ENCODE peak calls at places on chromosomes 12 and 14, in nine cellular contexts. M, U, B, G, Y, H, L, Q and A are unnamed samples.

GRCh38 chr14:66105819-66106218 is 380.4 kb upstream of the CCDC196 start:
- DNase-seq in H (no peak), Y (no peak), L (no peak), B (no peak), M (peak), U (no peak), G (no peak), Q (no peak), A (no peak)

GRCh38 chr12:47736216-47736615 is 10.9 kb upstream of the ENDOU start:
- DNase-seq in G (no peak), B (no peak), L (no peak), M (no peak), U (no peak), Y (no peak), H (no peak), Q (no peak), A (no peak)

GRCh38 chr12:46082473-46082872 is 92.1 kb upstream of the SCAF11 start:
- DNase-seq in M (no peak), H (no peak), Y (no peak), U (no peak), Q (no peak), L (no peak), G (no peak), B (no peak), A (no peak)

GRCh38 chr14:24080888-24081738 is 9.8 kb downstream of the CPNE6 start:
- DNase-seq in B (peak), H (peak), Y (no peak), U (peak), G (peak), L (no peak), M (no peak), Q (peak), A (peak)

GRCh38 chr12:13195848-13196301 is 651 bp upstream of the EMP1 start:
- DNase-seq in U (no peak), B (no peak), Q (no peak), M (no peak), Y (no peak), L (no peak), G (no peak), H (no peak), A (no peak)

GRCh38 chr12:104684884-104685283 is 228.1 kb downstream of the CHST11 start:
- DNase-seq in G (no peak), H (no peak), Y (no peak), Q (no peak), M (no peak), L (no peak), U (no peak), B (no peak), A (no peak)

GRCh38 chr14:66140213-66140918 is 345.8 kb upstream of the CCDC196 start:
- DNase-seq in G (peak), H (no peak), L (no peak), B (no peak), Q (no peak), Y (no peak), U (no peak), M (no peak), A (peak)

GRCh38 chr12:69653703-69654102 is 43.0 kb upstream of the LRRC10 start:
- DNase-seq in L (no peak), M (no peak), Y (no peak), U (no peak), H (no peak), G (no peak), Q (no peak), B (no peak), A (no peak)

GRCh38 chr14:65170318-65170717 is 68.0 kb upstream of the MAX start:
- DNase-seq in L (no peak), G (peak), H (no peak), Q (peak), M (no peak), B (no peak), Y (no peak), U (no peak), A (no peak)

GRCh38 chr14:92493024-92493423 is 20.6 kb upstream of the RIN3 start:
- DNase-seq in H (no peak), Q (no peak), Y (no peak), G (no peak), U (no peak), L (no peak), B (no peak), M (no peak), A (no peak)

GRCh38 chr14:50103558-50103957 is 12.8 kb downstream of the VCPKMT start:
- DNase-seq in U (no peak), H (no peak), L (no peak), M (no peak), Y (no peak), B (no peak), G (no peak), Q (no peak), A (no peak)

GRCh38 chr14:54603362-54603761 is 36.4 kb downstream of the SAMD4A start:
- DNase-seq in Y (no peak), B (no peak), L (no peak), G (no peak), U (no peak), H (no peak), Q (no peak), M (no peak), A (no peak)

GRCh38 chr12:69388371-69388770 is 28.8 kb downstream of the YEATS4 start:
- DNase-seq in Q (peak), B (no peak), M (no peak), Y (no peak), U (no peak), L (no peak), H (no peak), G (peak), A (no peak)

GRCh38 chr12:90593596-90594290 is 361.2 kb downstream of the CCER1 start:
- DNase-seq in H (no peak), Y (no peak), M (no peak), L (no peak), Q (no peak), U (no peak), G (no peak), B (no peak), A (no peak)

GRCh38 chr14:29926701-29927595 is 699 bp downstream of the PRKD1 start:
- DNase-seq in Q (peak), B (no peak), G (no peak), M (no peak), Y (peak), L (peak), H (no peak), U (peak), A (peak)

GRCh38 chr14:101495284-101495683 is 66.0 kb upstream of the DIO3 start:
- DNase-seq in H (no peak), B (no peak), L (peak), Y (peak), Q (no peak), M (no peak), G (no peak), U (no peak), A (no peak)

GRCh38 chr12:108700833-108701450 is 30.4 kb downstream of the CORO1C start:
- DNase-seq in G (no peak), L (no peak), M (no peak), Y (no peak), Q (no peak), B (no peak), H (no peak), U (no peak), A (no peak)

GRCh38 chr12:90174198-90174510 is 465.5 kb upstream of the ATP2B1 start:
- DNase-seq in L (no peak), Q (no peak), B (no peak), H (no peak), G (peak), Y (no peak), M (peak), U (no peak), A (no peak)

GRCh38 chr12:62207248-62207647 is 53.0 kb upstream of the USP15 start:
- DNase-seq in H (no peak), M (no peak), L (no peak), U (no peak), G (no peak), Q (no peak), B (no peak), Y (no peak), A (no peak)

GRCh38 chr12:122992386-122992785 is 11.9 kb downstream of the ARL6IP4 start:
- DNase-seq in H (peak), M (no peak), U (no peak), B (no peak), Q (no peak), Y (no peak), L (no peak), G (no peak), A (no peak)